ENCODE peak calls at places on chromosomes 13 and 19, in four cellular contexts. Y is GM12878, P is HepG2, R is K562. G is an unnamed sample.

GRCh38 chr19:6423499-6424189 is 967 bp downstream of the KHSRP start:
- DNase-seq in R (peak; percentile 63), Y (no peak), P (peak; percentile 49), G (peak; percentile 74)

GRCh38 chr13:49022472-49023144 is 46.9 kb downstream of the FNDC3A start:
- DNase-seq in R (no peak), Y (no peak), P (no peak), G (no peak)

GRCh38 chr19:51029718-51030117 is 3.3 kb upstream of the KLK11 start:
- DNase-seq in P (no peak), R (peak; percentile 68), Y (no peak), G (peak; percentile 56)

GRCh38 chr13:93364166-93364565 is 137.6 kb downstream of the GPC6 start:
- DNase-seq in P (no peak), R (peak; percentile 45), Y (no peak), G (no peak)

GRCh38 chr13:30290812-30291436 is 16.4 kb downstream of the KATNAL1 start:
- DNase-seq in P (no peak), R (no peak), Y (no peak), G (no peak)

GRCh38 chr13:84303035-84303434 is 420.8 kb upstream of the SLITRK1 start:
- DNase-seq in P (no peak), Y (no peak), R (no peak), G (no peak)

GRCh38 chr13:41568143-41568989 is 111.0 kb downstream of the RGCC start:
- DNase-seq in R (no peak), Y (no peak), P (no peak), G (peak; percentile 63)

GRCh38 chr19:55606817-55607216 is 1.4 kb downstream of the ZNF865 start:
- DNase-seq in P (no peak), Y (no peak), R (no peak), G (no peak)

GRCh38 chr13:98172570-98173405 is 4.3 kb downstream of the RNF113B start:
- DNase-seq in P (no peak), R (no peak), Y (no peak), G (no peak)

GRCh38 chr19:39426170-39426569 is 9.6 kb downstream of the RPS16 start:
- DNase-seq in P (no peak), Y (no peak), R (no peak), G (no peak)

GRCh38 chr19:56840452-56841193 is at the start of the genes PEG3 and ZIM2:
- DNase-seq in Y (no peak), R (no peak), P (peak; percentile 85), G (no peak)

GRCh38 chr13:40522234-40522633 is 144.2 kb downstream of the FOXO1 start:
- DNase-seq in P (no peak), R (no peak), Y (no peak), G (no peak)

GRCh38 chr13:36736119-36736726 is 62.4 kb downstream of the SERTM1 start:
- DNase-seq in R (peak; percentile 30), P (peak; percentile 35), Y (no peak), G (peak; percentile 74)

GRCh38 chr13:97072297-97072696 is 78.0 kb upstream of the OXGR1 start:
- DNase-seq in R (no peak), P (no peak), Y (no peak), G (no peak)

GRCh38 chr19:679418-680286 is 3.5 kb downstream of the FSTL3 start:
- DNase-seq in Y (no peak), R (peak; percentile 61), P (no peak), G (peak; percentile 68)

GRCh38 chr13:109698779-109699178 is 87.6 kb downstream of the IRS2 start:
- DNase-seq in R (no peak), P (no peak), Y (no peak), G (no peak)

GRCh38 chr19:18274776-18275356 is 614 bp upstream of the IQCN start:
- DNase-seq in P (peak; percentile 82), R (peak; percentile 75), Y (no peak), G (peak; percentile 37)

GRCh38 chr19:15303105-15303780 is 29.1 kb downstream of the BRD4 start:
- DNase-seq in P (no peak), Y (no peak), R (no peak), G (no peak)

GRCh38 chr13:114134111-114134943 is 1.9 kb upstream of the RASA3 start:
- DNase-seq in R (no peak), Y (no peak), P (no peak), G (peak; percentile 44)

GRCh38 chr13:25062479-25062878 is 33.5 kb upstream of the PABPC3 start:
- DNase-seq in Y (no peak), R (no peak), P (no peak), G (peak; percentile 57)

GRCh38 chr13:38213307-38213706 is 136.3 kb upstream of the UFM1 start:
- DNase-seq in R (no peak), Y (no peak), P (no peak), G (no peak)

GRCh38 chr13:95801825-95802224 is 124.9 kb downstream of the DNAJC3 start:
- DNase-seq in P (no peak), R (no peak), Y (no peak), G (no peak)

GRCh38 chr19:14530005-14530348 is 583 bp downstream of the TECR start:
- DNase-seq in Y (no peak), R (no peak), P (no peak), G (peak; percentile 51)

GRCh38 chr13:41802684-41803554 is 158.0 kb downstream of the VWA8 start:
- DNase-seq in P (no peak), Y (no peak), R (no peak), G (no peak)

GRCh38 chr19:51251453-51251790 is 542 bp downstream of the SIGLECL1 start:
- DNase-seq in R (no peak), P (no peak), Y (no peak), G (no peak)

GRCh38 chr19:41462497-41462896 is 19.5 kb downstream of the ERICH4 start:
- DNase-seq in P (no peak), R (no peak), Y (no peak), G (peak; percentile 59)

GRCh38 chr19:41903161-41903953 is 20.4 kb downstream of the ARHGEF1 start:
- DNase-seq in P (no peak), R (no peak), Y (no peak), G (no peak)

GRCh38 chr19:20256606-20257005 is 89.6 kb downstream of the ZNF486 start:
- DNase-seq in Y (no peak), R (no peak), P (no peak), G (no peak)
- TF ChIP-seq CTCF in Y (no peak), R (no peak), P (no peak), G (no peak)

DNA sequence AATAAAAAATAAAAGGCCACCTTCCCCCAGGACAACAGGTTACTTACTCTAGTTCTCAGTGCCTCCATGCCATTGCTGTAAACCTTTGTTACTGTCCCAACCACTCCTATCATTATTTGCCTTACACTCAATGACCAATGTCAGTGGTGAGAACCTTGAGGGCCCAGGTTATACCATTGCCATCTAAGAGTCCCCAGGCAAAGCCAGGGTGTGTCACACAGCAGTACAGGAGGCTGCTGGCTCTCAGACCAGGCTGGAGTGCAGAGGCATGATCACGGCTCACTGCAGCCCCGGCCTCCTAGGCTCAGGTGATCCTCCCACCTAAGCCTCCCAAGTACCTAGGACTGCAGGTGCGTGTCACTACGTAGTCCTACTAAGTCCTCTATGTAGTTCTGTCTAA is 6.1 kb downstream of the ELAVL1 start:
- DNase-seq in R (no peak), P (no peak), Y (no peak), G (no peak)
- H4K20me1 ChIP-seq in R (peaks cover 69% of the 10 kb centered on the region), P (peaks cover 72% of the 10 kb centered on the region), Y (peaks cover 18% of the 10 kb centered on the region), G (peaks cover 89% of the 10 kb centered on the region)

GRCh38 chr13:43238341-43239083 is 215.1 kb downstream of the DNAJC15 start:
- DNase-seq in Y (no peak), P (no peak), R (no peak), G (no peak)

GRCh38 chr13:43242040-43242439 is 218.7 kb downstream of the DNAJC15 start:
- DNase-seq in Y (no peak), R (no peak), P (no peak), G (no peak)

GRCh38 chr13:43240278-43240677 is 216.9 kb downstream of the DNAJC15 start:
- DNase-seq in Y (peak; percentile 67), R (no peak), P (no peak), G (no peak)

GRCh38 chr13:43237616-43238015 is 214.2 kb downstream of the DNAJC15 start:
- DNase-seq in R (no peak), Y (no peak), P (no peak), G (no peak)

DNA sequence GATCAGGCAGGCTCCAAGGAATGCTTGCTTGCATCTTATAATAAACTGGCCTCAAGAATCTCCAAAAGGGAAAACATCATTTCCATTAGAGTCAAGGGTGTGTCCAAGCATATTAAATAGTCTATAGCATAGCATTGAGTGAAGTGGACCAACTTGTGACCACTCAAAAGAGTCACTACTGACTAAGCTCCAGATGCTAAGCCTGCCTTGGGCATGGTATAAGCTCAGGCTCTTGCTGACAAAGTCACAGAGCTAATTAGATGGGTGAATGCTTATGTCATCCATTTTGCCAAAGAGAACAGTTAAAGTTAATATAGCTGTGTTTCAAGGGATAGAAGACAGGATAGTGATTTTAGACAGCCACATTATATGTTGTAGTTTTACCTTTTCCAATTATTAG is 216.1 kb downstream of the DNAJC15 start:
- DNase-seq in Y (no peak), P (no peak), R (no peak), G (no peak)
- TF ChIP-seq JUNB in Y (no peak), P (no peak), R (no peak), G (no peak)

GRCh38 chr13:103033999-103034398 is 32.2 kb downstream of the SLC10A2 start:
- DNase-seq in R (no peak), P (no peak), Y (no peak), G (no peak)

GRCh38 chr13:103036268-103036667 is 29.9 kb downstream of the SLC10A2 start:
- DNase-seq in P (no peak), R (no peak), Y (no peak), G (no peak)

GRCh38 chr13:103029798-103030197 is 36.4 kb downstream of the SLC10A2 start:
- DNase-seq in P (no peak), Y (no peak), R (no peak), G (no peak)

GRCh38 chr13:103030776-103031175 is 35.4 kb downstream of the SLC10A2 start:
- DNase-seq in P (no peak), Y (no peak), R (no peak), G (no peak)

DNA sequence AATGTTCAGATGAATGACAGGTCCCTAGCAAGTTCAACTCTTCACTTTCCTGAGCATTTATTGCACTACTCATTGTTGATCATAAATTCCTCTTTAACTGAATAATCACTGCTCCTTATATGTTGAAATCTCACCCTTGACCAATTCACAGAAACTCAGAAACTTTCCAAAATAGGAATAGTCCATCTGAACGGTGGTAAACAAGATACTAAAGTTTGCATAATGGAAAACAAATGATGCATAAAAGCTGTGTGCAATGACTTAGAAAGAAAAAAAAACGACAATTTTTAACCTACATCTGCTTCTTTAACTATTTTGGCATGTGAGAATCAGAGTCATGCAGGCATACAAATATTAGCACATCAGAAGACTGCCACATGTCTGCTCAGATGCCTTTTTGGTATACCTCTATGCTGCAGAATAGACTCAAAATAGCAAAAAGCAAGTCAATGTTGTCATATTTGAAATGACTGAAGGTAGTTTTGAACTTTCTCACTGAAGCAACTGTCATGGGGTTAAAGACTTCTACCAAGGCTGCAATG is 34.8 kb downstream of the SLC10A2 start:
- DNase-seq in P (no peak), R (no peak), Y (peak; percentile 90), G (no peak)
- TF ChIP-seq CTCF in P (no peak), R (no peak), Y (no peak), G (no peak)

G was measured in GM23338.